ENCODE peak calls at places on chromosomes 3 and 15, in eight cellular contexts. R, O, Q, E, Y, T, G and W are unnamed samples.

GRCh38 chr3:23490459-23490858 is 287.3 kb downstream of the UBE2E2 start:
- DNase-seq in Q (no peak), O (no peak), R (peak; percentile 79), T (no peak), G (no peak), Y (no peak), E (peak; percentile 82), W (no peak)

GRCh38 chr3:25178627-25179026 is 249.4 kb upstream of the RARB start:
- DNase-seq in T (no peak), Q (no peak), Y (no peak), G (no peak), O (no peak), R (no peak), E (no peak), W (no peak)

GRCh38 chr3:133360476-133360875 is 39.4 kb upstream of the BFSP2 start:
- DNase-seq in G (no peak), E (no peak), O (no peak), R (no peak), Q (no peak), T (no peak), Y (no peak), W (no peak)

GRCh38 chr15:64146041-64146440 is 5.5 kb upstream of the SNX22 start:
- DNase-seq in O (peak; percentile 49), Q (no peak), G (no peak), T (no peak), E (no peak), Y (peak; percentile 63), R (no peak), W (no peak)

GRCh38 chr3:101724329-101725191 is at the start of gene CEP97:
- DNase-seq in Y (peak; percentile 89), T (no peak), Q (peak; percentile 97), G (peak; percentile 94), R (peak; percentile 95), O (peak; percentile 87), E (peak; percentile 89), W (peak; percentile 94)

GRCh38 chr15:33913459-33913858 is 54.8 kb upstream of the CHRM5 start:
- DNase-seq in G (no peak), R (no peak), O (no peak), E (peak; percentile 38), T (no peak), Q (no peak), Y (no peak), W (no peak)

GRCh38 chr3:111729087-111729846 is 129.8 kb upstream of the PHLDB2 start:
- DNase-seq in G (no peak), T (no peak), R (no peak), Q (no peak), O (no peak), E (peak; percentile 77), Y (peak; percentile 76), W (peak; percentile 79)

GRCh38 chr3:70000563-70001081 is 1.1 kb downstream of the SAMMSON start:
- DNase-seq in E (no peak), O (no peak), G (no peak), R (peak; percentile 53), Y (no peak), Q (no peak), T (no peak), W (no peak)

GRCh38 chr3:27594096-27594690 is 110.0 kb upstream of the SLC4A7 start:
- DNase-seq in R (no peak), Y (no peak), T (no peak), E (no peak), Q (no peak), G (no peak), O (no peak), W (no peak)

GRCh38 chr3:78029775-78030174 is 989.9 kb downstream of the ROBO2 start:
- DNase-seq in Q (peak; percentile 34), T (no peak), G (no peak), R (no peak), O (no peak), E (no peak), Y (no peak), W (peak; percentile 27)

GRCh38 chr3:32733631-32734229 is 48.7 kb downstream of the CNOT10 start:
- DNase-seq in R (peak; percentile 55), E (peak; percentile 70), G (no peak), Q (peak; percentile 35), O (peak; percentile 56), T (no peak), Y (no peak), W (no peak)

GRCh38 chr15:55546718-55547117 is 38.7 kb upstream of the DNAAF4 start:
- DNase-seq in R (no peak), T (no peak), Y (no peak), G (no peak), E (no peak), Q (no peak), O (no peak), W (no peak)

GRCh38 chr3:188294823-188295487 is 141.0 kb downstream of the LPP start:
- DNase-seq in E (peak; percentile 60), R (peak; percentile 97), Q (no peak), G (no peak), Y (no peak), O (no peak), T (no peak), W (no peak)

GRCh38 chr3:126552688-126553283 is 5.9 kb downstream of the C3orf22 start:
- DNase-seq in T (no peak), E (no peak), O (peak; percentile 40), G (peak; percentile 31), Q (no peak), R (no peak), Y (no peak), W (no peak)

GRCh38 chr3:81521855-81522254 is 239.6 kb downstream of the GBE1 start:
- DNase-seq in Y (no peak), G (no peak), Q (no peak), E (no peak), R (no peak), O (no peak), T (no peak), W (no peak)

GRCh38 chr15:40771242-40771641 is 1.5 kb downstream of the C15orf62 start:
- DNase-seq in R (no peak), T (no peak), E (no peak), G (peak; percentile 19), O (no peak), Y (no peak), Q (no peak), W (no peak)

GRCh38 chr15:40770147-40770721 is 454 bp downstream of the C15orf62 start:
- DNase-seq in Q (no peak), O (peak; percentile 32), Y (no peak), G (peak; percentile 54), R (no peak), E (no peak), T (no peak), W (no peak)

GRCh38 chr15:40768492-40769309 is 1.1 kb upstream of the C15orf62 start:
- DNase-seq in O (peak; percentile 49), R (no peak), Q (no peak), T (no peak), Y (no peak), E (no peak), G (peak; percentile 45), W (no peak)

GRCh38 chr15:40767838-40768491 is 1.8 kb upstream of the C15orf62 start:
- DNase-seq in E (no peak), O (no peak), Q (no peak), G (peak; percentile 30), Y (no peak), R (no peak), T (no peak), W (no peak)

GRCh38 chr15:40769310-40770146 is at the start of gene C15orf62:
- DNase-seq in O (peak; percentile 75), R (no peak), G (peak; percentile 74), Y (no peak), E (peak; percentile 84), T (no peak), Q (no peak), W (no peak)
- H3K4me3 ChIP-seq in O (no peak within 1 kb of the TSS), R (no peak within 1 kb of the TSS), G (no peak within 1 kb of the TSS), Y (no peak within 1 kb of the TSS), E (no peak within 1 kb of the TSS), T (peak within 1 kb of the TSS; percentile 21), Q (no peak within 1 kb of the TSS), W (no peak within 1 kb of the TSS)

GRCh38 chr15:79610021-79610420 is 177.9 kb downstream of the MINAR1 start:
- DNase-seq in T (no peak), R (no peak), E (no peak), Q (no peak), G (no peak), O (no peak), Y (no peak), W (no peak)
- H3K27me3 ChIP-seq in T (no peaks in the 10 kb centered on the region), R (peaks cover 5% of the 10 kb centered on the region), E (peaks cover 4% of the 10 kb centered on the region), Q (no peaks in the 10 kb centered on the region), G (no peaks in the 10 kb centered on the region), O (no peaks in the 10 kb centered on the region), Y (peaks cover 39% of the 10 kb centered on the region), W (peaks cover 25% of the 10 kb centered on the region)

DNA sequence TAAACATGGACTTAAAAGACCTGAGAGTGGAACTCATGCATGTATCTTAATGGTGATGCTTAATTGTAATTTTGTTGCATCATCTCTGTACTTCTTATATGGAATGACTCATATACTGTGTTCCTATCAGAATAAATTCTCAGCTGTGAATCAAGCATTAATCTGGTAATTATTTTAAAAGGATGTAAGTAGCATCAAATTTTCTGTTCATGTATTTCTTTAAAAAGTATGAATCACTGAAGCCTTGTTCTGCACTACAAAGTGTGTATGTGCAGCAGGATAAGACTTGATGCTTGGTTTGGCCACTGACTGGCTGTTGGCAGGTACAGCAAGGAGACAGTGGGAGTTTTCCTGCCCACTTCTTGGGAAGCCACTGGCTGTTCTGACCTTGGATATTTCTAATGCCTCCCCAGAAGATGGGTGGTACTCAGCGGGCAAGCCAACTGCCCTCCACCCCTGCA is 123.9 kb downstream of the ANO10 start:
- DNase-seq in T (no peak), R (peak; percentile 33), G (no peak), Y (no peak), Q (no peak), E (no peak), O (no peak), W (no peak)
- H3K27ac ChIP-seq in T (no peak overlapping the region), R (no peak overlapping the region), G (no peak overlapping the region), Y (peak overlapping the region; percentile 43), Q (no peak overlapping the region), E (no peak overlapping the region), O (no peak overlapping the region), W (no peak overlapping the region)

GRCh38 chr3:165682734-165683133 is 154.5 kb downstream of the BCHE start:
- DNase-seq in O (no peak), E (no peak), Q (no peak), Y (no peak), T (no peak), R (no peak), G (no peak), W (no peak)

DNA sequence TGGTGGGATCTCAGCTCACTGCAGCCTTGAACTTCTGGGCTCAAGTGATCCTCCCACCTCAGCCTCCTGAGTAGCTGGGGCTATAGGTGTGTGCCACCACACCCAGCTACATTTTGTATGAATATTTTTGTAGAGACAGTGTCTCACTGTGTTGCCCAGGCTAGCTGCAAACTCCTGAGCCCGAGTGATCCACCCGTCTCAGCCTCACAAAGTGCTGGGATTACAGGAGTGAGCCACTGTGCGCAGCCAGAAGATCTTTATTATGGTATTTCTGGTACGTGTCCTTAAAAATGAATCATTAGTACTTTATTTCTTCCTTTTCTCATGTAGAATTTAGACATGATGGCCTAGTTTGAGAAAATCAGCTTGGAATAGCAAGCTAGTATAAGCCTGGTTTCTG is 153.3 kb downstream of the BCHE start:
- DNase-seq in R (no peak), G (no peak), Y (no peak), E (no peak), O (no peak), T (no peak), Q (no peak), W (no peak)
- H3K4me3 ChIP-seq in R (no peak overlapping the region), G (no peak overlapping the region), Y (no peak overlapping the region), E (no peak overlapping the region), O (peak overlapping the region; percentile 50), T (no peak overlapping the region), Q (no peak overlapping the region), W (no peak overlapping the region)